ENCODE peak calls at places on chromosomes 1 and 21, in eight cellular contexts. One of them, this sample, is unnamed.
A peak's percentile ranks its signal among the peaks of the same experiment; 100 is the strongest.

GRCh38 chr1:92929461-92929860 is 31.8 kb downstream of the DIPK1A start:
- DNase-seq in prostate gland: no peak
- DNase-seq in GM06990: no peak
- DNase-seq in lower leg skin: no peak
- DNase-seq in AG04450: no peak
- DNase-seq in thoracic aorta: no peak
- DNase-seq in right lobe of liver: no peak
- DNase-seq in heart left ventricle: no peak
- DNase-seq in this sample: no peak

GRCh38 chr1:81453345-81453703 is 347.4 kb upstream of the ADGRL2 start:
- DNase-seq in prostate gland: no peak
- DNase-seq in GM06990: no peak
- DNase-seq in lower leg skin: no peak
- DNase-seq in AG04450: no peak
- DNase-seq in thoracic aorta: no peak
- DNase-seq in right lobe of liver: no peak
- DNase-seq in heart left ventricle: no peak
- DNase-seq in this sample: no peak

GRCh38 chr1:232508161-232508661 is 121.7 kb downstream of the SIPA1L2 start:
- DNase-seq in prostate gland: no peak
- DNase-seq in GM06990: no peak
- DNase-seq in lower leg skin: no peak
- DNase-seq in AG04450: no peak
- DNase-seq in thoracic aorta: no peak
- DNase-seq in right lobe of liver: no peak
- DNase-seq in heart left ventricle: no peak
- DNase-seq in this sample: no peak

GRCh38 chr21:31728952-31729351 is 3.0 kb downstream of the SCAF4 start:
- DNase-seq in prostate gland: no peak
- DNase-seq in GM06990: no peak
- DNase-seq in lower leg skin: no peak
- DNase-seq in AG04450: no peak
- DNase-seq in thoracic aorta: no peak
- DNase-seq in right lobe of liver: no peak
- DNase-seq in heart left ventricle: no peak
- DNase-seq in this sample: no peak

GRCh38 chr1:119713538-119714456 is 2.1 kb downstream of the PHGDH start:
- DNase-seq in prostate gland: no peak
- DNase-seq in GM06990: no peak
- DNase-seq in lower leg skin: no peak
- DNase-seq in AG04450: no peak
- DNase-seq in thoracic aorta: no peak
- DNase-seq in right lobe of liver: no peak
- DNase-seq in heart left ventricle: no peak
- DNase-seq in this sample: no peak

GRCh38 chr1:6500446-6501406 is 9.3 kb upstream of the PLEKHG5 start:
- DNase-seq in prostate gland: no peak
- DNase-seq in GM06990: no peak
- DNase-seq in lower leg skin: no peak
- DNase-seq in AG04450: no peak
- DNase-seq in thoracic aorta: no peak
- DNase-seq in right lobe of liver: no peak
- DNase-seq in heart left ventricle: no peak
- DNase-seq in this sample: no peak

GRCh38 chr1:202684716-202685115 is 25.5 kb downstream of the SYT2 start:
- DNase-seq in prostate gland: no peak
- DNase-seq in GM06990: no peak
- DNase-seq in lower leg skin: no peak
- DNase-seq in AG04450: no peak
- DNase-seq in thoracic aorta: no peak
- DNase-seq in right lobe of liver: no peak
- DNase-seq in heart left ventricle: no peak
- DNase-seq in this sample: no peak

GRCh38 chr1:58815680-58816071 is 31.8 kb upstream of the JUN start:
- DNase-seq in prostate gland: peak; percentile 30
- DNase-seq in GM06990: no peak
- DNase-seq in lower leg skin: no peak
- DNase-seq in AG04450: no peak
- DNase-seq in thoracic aorta: no peak
- DNase-seq in right lobe of liver: peak; percentile 50
- DNase-seq in heart left ventricle: no peak
- DNase-seq in this sample: peak; percentile 50

GRCh38 chr21:27202301-27202700 is 235.4 kb upstream of the ADAMTS5 start:
- DNase-seq in prostate gland: no peak
- DNase-seq in GM06990: no peak
- DNase-seq in lower leg skin: no peak
- DNase-seq in AG04450: no peak
- DNase-seq in thoracic aorta: no peak
- DNase-seq in right lobe of liver: no peak
- DNase-seq in heart left ventricle: no peak
- DNase-seq in this sample: no peak

GRCh38 chr21:39079617-39080016 is 103.6 kb downstream of the PSMG1 start:
- DNase-seq in prostate gland: no peak
- DNase-seq in GM06990: no peak
- DNase-seq in lower leg skin: peak; percentile 80
- DNase-seq in AG04450: no peak
- DNase-seq in thoracic aorta: no peak
- DNase-seq in right lobe of liver: peak; percentile 78
- DNase-seq in heart left ventricle: peak; percentile 75
- DNase-seq in this sample: no peak

GRCh38 chr1:196115641-196116040 is 492.6 kb downstream of the KCNT2 start:
- DNase-seq in prostate gland: no peak
- DNase-seq in GM06990: no peak
- DNase-seq in lower leg skin: peak; percentile 36
- DNase-seq in AG04450: peak; percentile 29
- DNase-seq in thoracic aorta: peak; percentile 73
- DNase-seq in right lobe of liver: no peak
- DNase-seq in heart left ventricle: peak; percentile 82
- DNase-seq in this sample: no peak

GRCh38 chr1:8903908-8904650 is 25.6 kb upstream of the ENO1 start:
- DNase-seq in prostate gland: peak; percentile 90
- DNase-seq in GM06990: no peak
- DNase-seq in lower leg skin: peak; percentile 73
- DNase-seq in AG04450: peak; percentile 89
- DNase-seq in thoracic aorta: no peak
- DNase-seq in right lobe of liver: peak; percentile 32
- DNase-seq in heart left ventricle: no peak
- DNase-seq in this sample: peak; percentile 74

GRCh38 chr1:150889650-150890416 is 2.9 kb downstream of the CTXND2 start:
- DNase-seq in prostate gland: no peak
- DNase-seq in GM06990: peak; percentile 35
- DNase-seq in lower leg skin: no peak
- DNase-seq in AG04450: no peak
- DNase-seq in thoracic aorta: no peak
- DNase-seq in right lobe of liver: no peak
- DNase-seq in heart left ventricle: no peak
- DNase-seq in this sample: no peak

GRCh38 chr1:150893336-150893913 is 6.5 kb downstream of the CTXND2 start:
- DNase-seq in prostate gland: no peak
- DNase-seq in GM06990: no peak
- DNase-seq in lower leg skin: no peak
- DNase-seq in AG04450: no peak
- DNase-seq in thoracic aorta: no peak
- DNase-seq in right lobe of liver: no peak
- DNase-seq in heart left ventricle: no peak
- DNase-seq in this sample: no peak

DNA sequence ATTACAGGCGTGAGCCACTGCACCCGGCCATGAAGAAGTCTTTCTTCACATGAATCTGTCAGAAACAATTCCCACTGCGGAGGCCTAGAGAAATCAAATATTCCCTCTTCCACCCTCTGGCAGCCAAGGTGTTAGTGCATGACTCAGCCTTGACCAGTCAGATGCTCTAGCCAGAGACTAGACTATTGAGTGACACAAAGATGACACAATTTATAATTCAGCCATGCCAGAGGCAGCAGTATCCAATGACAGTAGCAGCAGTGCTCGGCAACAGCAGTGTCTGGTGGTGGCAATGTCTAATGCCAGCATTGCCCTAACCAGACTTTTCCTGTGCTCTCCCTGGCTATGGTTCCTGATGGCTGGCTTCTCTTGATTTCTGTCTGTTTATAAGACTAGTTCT is 8.7 kb downstream of the CTXND2 start:
- DNase-seq in prostate gland: no peak
- DNase-seq in GM06990: no peak
- DNase-seq in lower leg skin: no peak
- DNase-seq in AG04450: no peak
- DNase-seq in thoracic aorta: no peak
- DNase-seq in right lobe of liver: no peak
- DNase-seq in heart left ventricle: no peak
- DNase-seq in this sample: no peak
- TF ChIP-seq CTCF in prostate gland: no peak
- TF ChIP-seq CTCF in GM06990: no peak
- TF ChIP-seq CTCF in lower leg skin: no peak
- TF ChIP-seq CTCF in AG04450: no peak
- TF ChIP-seq CTCF in thoracic aorta: no peak
- TF ChIP-seq CTCF in right lobe of liver: no peak
- TF ChIP-seq CTCF in heart left ventricle: no peak
- TF ChIP-seq CTCF in this sample: no peak

GRCh38 chr1:27575861-27576331 is 28.0 kb downstream of the AHDC1 start:
- DNase-seq in prostate gland: peak; percentile 59
- DNase-seq in GM06990: no peak
- DNase-seq in lower leg skin: no peak
- DNase-seq in AG04450: no peak
- DNase-seq in thoracic aorta: no peak
- DNase-seq in right lobe of liver: peak; percentile 66
- DNase-seq in heart left ventricle: peak; percentile 85
- DNase-seq in this sample: peak; percentile 56
- TF ChIP-seq CTCF in prostate gland: no peak
- TF ChIP-seq CTCF in GM06990: peak; percentile 32
- TF ChIP-seq CTCF in lower leg skin: no peak
- TF ChIP-seq CTCF in AG04450: no peak
- TF ChIP-seq CTCF in thoracic aorta: no peak
- TF ChIP-seq CTCF in right lobe of liver: peak; percentile 8
- TF ChIP-seq CTCF in heart left ventricle: peak; percentile 14
- TF ChIP-seq CTCF in this sample: no peak

DNA sequence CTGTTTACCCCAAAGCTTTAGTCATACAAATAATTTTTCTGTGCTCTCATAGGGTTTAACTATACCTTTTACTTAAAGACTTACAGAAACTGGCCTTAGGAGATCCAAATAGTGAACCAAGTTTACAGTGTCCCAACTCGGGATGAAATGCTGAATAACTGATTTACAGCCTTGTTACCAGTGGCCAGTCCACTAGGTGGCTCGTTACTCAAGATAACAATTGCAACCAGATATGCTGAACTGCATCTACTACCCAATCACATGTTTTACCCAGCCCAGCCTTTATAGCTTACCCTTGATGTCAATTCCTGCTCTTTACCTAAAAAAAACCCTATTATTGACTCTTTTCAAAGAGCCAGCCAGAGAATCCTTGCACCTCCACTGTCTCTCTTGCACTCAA is 1148.8 kb upstream of the ADGRL4 start:
- DNase-seq in prostate gland: no peak
- DNase-seq in GM06990: no peak
- DNase-seq in lower leg skin: no peak
- DNase-seq in AG04450: no peak
- DNase-seq in thoracic aorta: no peak
- DNase-seq in right lobe of liver: no peak
- DNase-seq in heart left ventricle: no peak
- DNase-seq in this sample: peak; percentile 6
- TF ChIP-seq CTCF in prostate gland: no peak
- TF ChIP-seq CTCF in GM06990: no peak
- TF ChIP-seq CTCF in lower leg skin: no peak
- TF ChIP-seq CTCF in AG04450: peak; percentile 20
- TF ChIP-seq CTCF in thoracic aorta: no peak
- TF ChIP-seq CTCF in right lobe of liver: no peak
- TF ChIP-seq CTCF in heart left ventricle: no peak
- TF ChIP-seq CTCF in this sample: no peak

GRCh38 chr1:228077565-228078330 is 4.8 kb upstream of the ARF1 start:
- DNase-seq in prostate gland: no peak
- DNase-seq in GM06990: no peak
- DNase-seq in lower leg skin: no peak
- DNase-seq in AG04450: no peak
- DNase-seq in thoracic aorta: no peak
- DNase-seq in right lobe of liver: no peak
- DNase-seq in heart left ventricle: peak; percentile 14
- DNase-seq in this sample: no peak
- TF ChIP-seq CTCF in prostate gland: no peak
- TF ChIP-seq CTCF in GM06990: no peak
- TF ChIP-seq CTCF in lower leg skin: no peak
- TF ChIP-seq CTCF in AG04450: no peak
- TF ChIP-seq CTCF in thoracic aorta: no peak
- TF ChIP-seq CTCF in right lobe of liver: no peak
- TF ChIP-seq CTCF in heart left ventricle: no peak
- TF ChIP-seq CTCF in this sample: no peak

GRCh38 chr1:109441105-109441504 is 14.9 kb upstream of the PSMA5 start:
- DNase-seq in prostate gland: no peak
- DNase-seq in GM06990: no peak
- DNase-seq in lower leg skin: no peak
- DNase-seq in AG04450: no peak
- DNase-seq in thoracic aorta: no peak
- DNase-seq in right lobe of liver: no peak
- DNase-seq in heart left ventricle: no peak
- DNase-seq in this sample: no peak

GRCh38 chr1:109444376-109444775 is 18.1 kb upstream of the PSMA5 start:
- DNase-seq in prostate gland: no peak
- DNase-seq in GM06990: no peak
- DNase-seq in lower leg skin: no peak
- DNase-seq in AG04450: no peak
- DNase-seq in thoracic aorta: no peak
- DNase-seq in right lobe of liver: no peak
- DNase-seq in heart left ventricle: no peak
- DNase-seq in this sample: no peak

GRCh38 chr1:109446236-109446635 is 20.0 kb upstream of the PSMA5 start:
- DNase-seq in prostate gland: no peak
- DNase-seq in GM06990: no peak
- DNase-seq in lower leg skin: no peak
- DNase-seq in AG04450: no peak
- DNase-seq in thoracic aorta: no peak
- DNase-seq in right lobe of liver: no peak
- DNase-seq in heart left ventricle: no peak
- DNase-seq in this sample: no peak

GRCh38 chr1:109447524-109447923 is 18.8 kb upstream of the SYPL2 start:
- DNase-seq in prostate gland: no peak
- DNase-seq in GM06990: no peak
- DNase-seq in lower leg skin: no peak
- DNase-seq in AG04450: no peak
- DNase-seq in thoracic aorta: no peak
- DNase-seq in right lobe of liver: no peak
- DNase-seq in heart left ventricle: no peak
- DNase-seq in this sample: no peak

GRCh38 chr1:109443476-109443875 is 17.2 kb upstream of the PSMA5 start:
- DNase-seq in prostate gland: no peak
- DNase-seq in GM06990: no peak
- DNase-seq in lower leg skin: no peak
- DNase-seq in AG04450: no peak
- DNase-seq in thoracic aorta: no peak
- DNase-seq in right lobe of liver: no peak
- DNase-seq in heart left ventricle: no peak
- DNase-seq in this sample: no peak
- TF ChIP-seq CTCF in prostate gland: no peak
- TF ChIP-seq CTCF in GM06990: no peak
- TF ChIP-seq CTCF in lower leg skin: no peak
- TF ChIP-seq CTCF in AG04450: no peak
- TF ChIP-seq CTCF in thoracic aorta: no peak
- TF ChIP-seq CTCF in right lobe of liver: no peak
- TF ChIP-seq CTCF in heart left ventricle: no peak
- TF ChIP-seq CTCF in this sample: no peak

This sample was measured in Calu3.